ENCODE peak calls at places on chromosome 11, in ten cellular contexts. One of them, this sample, is unnamed.

GRCh38 chr11:83982825-83983224 is 696.7 kb upstream of the CCDC90B start:
- DNase-seq in LHCN-M2: no peak
- DNase-seq in activated T-cell treated with anti-CD3 and anti-CD28 coated beads for 1 hour: no peak
- DNase-seq in heart right ventricle: no peak
- DNase-seq in natural killer cell: no peak
- DNase-seq in left colon: no peak
- DNase-seq in HCEC 1CT: no peak
- DNase-seq in lower leg skin: no peak
- DNase-seq in ELR: no peak
- DNase-seq in non-pigmented ciliary epithelial cell: no peak
- DNase-seq in this sample: no peak

GRCh38 chr11:122748968-122749687 is 89.2 kb upstream of the CRTAM start:
- DNase-seq in ELR: peak; percentile 95
- DNase-seq in HCEC 1CT: peak; percentile 97
- DNase-seq in natural killer cell: no peak
- DNase-seq in lower leg skin: no peak
- DNase-seq in left colon: peak; percentile 51
- DNase-seq in activated T-cell treated with anti-CD3 and anti-CD28 coated beads for 1 hour: no peak
- DNase-seq in heart right ventricle: no peak
- DNase-seq in non-pigmented ciliary epithelial cell: peak; percentile 90
- DNase-seq in LHCN-M2: peak; percentile 93
- DNase-seq in this sample: peak; percentile 52

GRCh38 chr11:110777765-110778164 is 65.5 kb upstream of the ARHGAP20 start:
- DNase-seq in heart right ventricle: no peak
- DNase-seq in non-pigmented ciliary epithelial cell: peak; percentile 55
- DNase-seq in natural killer cell: no peak
- DNase-seq in HCEC 1CT: peak; percentile 69
- DNase-seq in activated T-cell treated with anti-CD3 and anti-CD28 coated beads for 1 hour: no peak
- DNase-seq in ELR: peak; percentile 10
- DNase-seq in left colon: peak; percentile 37
- DNase-seq in LHCN-M2: peak; percentile 64
- DNase-seq in lower leg skin: no peak
- DNase-seq in this sample: no peak

GRCh38 chr11:131186629-131187075 is 183.8 kb upstream of the NTM start:
- DNase-seq in LHCN-M2: no peak
- DNase-seq in left colon: no peak
- DNase-seq in natural killer cell: no peak
- DNase-seq in ELR: no peak
- DNase-seq in lower leg skin: no peak
- DNase-seq in heart right ventricle: peak; percentile 20
- DNase-seq in non-pigmented ciliary epithelial cell: no peak
- DNase-seq in activated T-cell treated with anti-CD3 and anti-CD28 coated beads for 1 hour: no peak
- DNase-seq in HCEC 1CT: no peak
- DNase-seq in this sample: peak; percentile 16

GRCh38 chr11:130161441-130161840 is 1.9 kb downstream of the ST14 start:
- DNase-seq in HCEC 1CT: no peak
- DNase-seq in ELR: no peak
- DNase-seq in LHCN-M2: no peak
- DNase-seq in left colon: no peak
- DNase-seq in lower leg skin: no peak
- DNase-seq in heart right ventricle: no peak
- DNase-seq in natural killer cell: no peak
- DNase-seq in non-pigmented ciliary epithelial cell: no peak
- DNase-seq in activated T-cell treated with anti-CD3 and anti-CD28 coated beads for 1 hour: no peak
- DNase-seq in this sample: no peak

GRCh38 chr11:33842236-33842915 is 49.5 kb downstream of the LMO2 start:
- DNase-seq in lower leg skin: no peak
- DNase-seq in HCEC 1CT: no peak
- DNase-seq in natural killer cell: no peak
- DNase-seq in non-pigmented ciliary epithelial cell: no peak
- DNase-seq in LHCN-M2: peak; percentile 3
- DNase-seq in left colon: no peak
- DNase-seq in activated T-cell treated with anti-CD3 and anti-CD28 coated beads for 1 hour: no peak
- DNase-seq in heart right ventricle: no peak
- DNase-seq in ELR: no peak
- DNase-seq in this sample: no peak

GRCh38 chr11:44789466-44789865 is 62.7 kb downstream of the TSPAN18 start:
- DNase-seq in natural killer cell: no peak
- DNase-seq in heart right ventricle: no peak
- DNase-seq in activated T-cell treated with anti-CD3 and anti-CD28 coated beads for 1 hour: no peak
- DNase-seq in HCEC 1CT: no peak
- DNase-seq in LHCN-M2: no peak
- DNase-seq in lower leg skin: no peak
- DNase-seq in ELR: no peak
- DNase-seq in non-pigmented ciliary epithelial cell: no peak
- DNase-seq in left colon: no peak
- DNase-seq in this sample: no peak

GRCh38 chr11:79678780-79679468 is 238.1 kb upstream of the TENM4 start:
- DNase-seq in left colon: no peak
- DNase-seq in HCEC 1CT: no peak
- DNase-seq in natural killer cell: no peak
- DNase-seq in heart right ventricle: no peak
- DNase-seq in lower leg skin: no peak
- DNase-seq in non-pigmented ciliary epithelial cell: no peak
- DNase-seq in LHCN-M2: no peak
- DNase-seq in activated T-cell treated with anti-CD3 and anti-CD28 coated beads for 1 hour: no peak
- DNase-seq in ELR: no peak
- DNase-seq in this sample: no peak

This sample was measured in GM19239.